ENCODE peak calls at places on chromosomes 3 and 15, in seven cellular contexts. L, P, M, O, Q, V and B are unnamed samples.

GRCh38 chr15:35858707-35859106 is 312.7 kb upstream of the DPH6 start:
- DNase-seq in L (no peak), P (no peak), M (no peak), O (peak; percentile 5), Q (no peak), V (no peak), B (peak; percentile 71)

GRCh38 chr15:66256692-66257091 is 3.1 kb upstream of the MEGF11 start:
- DNase-seq in L (no peak), P (no peak), M (no peak), O (no peak), Q (no peak), V (no peak), B (no peak)

GRCh38 chr3:10528046-10528445 is 22.7 kb upstream of the ATP2B2 start:
- DNase-seq in L (no peak), P (no peak), M (peak; percentile 42), O (no peak), Q (no peak), V (no peak), B (no peak)

GRCh38 chr3:187352581-187353575 is 15.3 kb upstream of the RTP4 start:
- DNase-seq in L (no peak), P (no peak), M (no peak), O (peak; percentile 7), Q (peak; percentile 10), V (no peak), B (peak; percentile 31)

GRCh38 chr3:32596926-32597369 is 26.3 kb upstream of the DYNC1LI1 start:
- DNase-seq in L (no peak), P (no peak), M (no peak), O (peak; percentile 85), Q (no peak), V (no peak), B (peak; percentile 22)

GRCh38 chr3:160163259-160163878 is 61.9 kb upstream of the C3orf80 start:
- DNase-seq in L (no peak), P (no peak), M (no peak), O (peak; percentile 47), Q (peak; percentile 63), V (no peak), B (no peak)

GRCh38 chr3:32175607-32176197 is 62.8 kb upstream of the CMTM8 start:
- DNase-seq in L (peak; percentile 49), P (no peak), M (no peak), O (peak; percentile 55), Q (peak; percentile 87), V (peak; percentile 45), B (peak; percentile 27)

GRCh38 chr3:135157045-135157444 is 362.0 kb downstream of the EPHB1 start:
- DNase-seq in L (no peak), P (no peak), M (no peak), O (no peak), Q (no peak), V (no peak), B (no peak)

GRCh38 chr3:264394-265156 is 68.0 kb downstream of the CHL1 start:
- DNase-seq in L (peak; percentile 35), P (no peak), M (no peak), O (peak; percentile 97), Q (peak; percentile 83), V (no peak), B (peak; percentile 90)

GRCh38 chr3:52468336-52468735 is 12.9 kb downstream of the NISCH start:
- DNase-seq in L (no peak), P (no peak), M (no peak), O (no peak), Q (peak; percentile 72), V (no peak), B (no peak)

GRCh38 chr15:45759910-45760309 is 125.1 kb downstream of the SQOR start:
- DNase-seq in L (no peak), P (no peak), M (no peak), O (no peak), Q (no peak), V (no peak), B (no peak)

GRCh38 chr15:70279096-70279495 is 181.4 kb upstream of the TLE3 start:
- DNase-seq in L (no peak), P (no peak), M (peak; percentile 12), O (no peak), Q (no peak), V (no peak), B (no peak)

GRCh38 chr15:60035344-60035743 is 31.2 kb downstream of the FOXB1 start:
- DNase-seq in L (no peak), P (no peak), M (no peak), O (no peak), Q (no peak), V (no peak), B (no peak)

GRCh38 chr3:46454606-46455005 is 10.1 kb downstream of the LTF start:
- DNase-seq in L (no peak), P (no peak), M (no peak), O (no peak), Q (no peak), V (no peak), B (no peak)

GRCh38 chr3:139354661-139355060 is 10.8 kb downstream of the MRPS22 start:
- DNase-seq in L (no peak), P (no peak), M (no peak), O (no peak), Q (no peak), V (no peak), B (no peak)

GRCh38 chr15:60412807-60413597 is 15.2 kb upstream of the ANXA2 start:
- DNase-seq in L (no peak), P (no peak), M (no peak), O (no peak), Q (peak; percentile 51), V (no peak), B (no peak)

GRCh38 chr15:99963096-99963825 is 230.0 kb upstream of the LYSMD4 start:
- DNase-seq in L (no peak), P (no peak), M (peak; percentile 17), O (no peak), Q (peak; percentile 18), V (no peak), B (peak; percentile 59)

GRCh38 chr3:141876381-141876890 is at the start of gene ATP1B3:
- DNase-seq in L (peak; percentile 85), P (peak; percentile 90), M (peak; percentile 80), O (peak; percentile 78), Q (peak; percentile 94), V (no peak), B (peak; percentile 70)

GRCh38 chr3:181725830-181726229 is 14.1 kb downstream of the SOX2 start:
- DNase-seq in L (no peak), P (no peak), M (no peak), O (no peak), Q (no peak), V (no peak), B (no peak)
- H3K27me3 ChIP-seq in L (no peaks in the 10 kb centered on the region), P (peaks cover 87% of the 10 kb centered on the region), M (peaks cover 99% of the 10 kb centered on the region), O (peaks cover 56% of the 10 kb centered on the region), Q (peaks cover 86% of the 10 kb centered on the region), V (peaks cover 10% of the 10 kb centered on the region), B (peaks cover 96% of the 10 kb centered on the region)

GRCh38 chr3:71857926-71858325 is 73.0 kb upstream of the PROK2 start:
- DNase-seq in L (no peak), P (no peak), M (no peak), O (no peak), Q (peak; percentile 20), V (no peak), B (no peak)
- H3K27me3 ChIP-seq in L (no peaks in the 10 kb centered on the region), P (no peaks in the 10 kb centered on the region), M (no peaks in the 10 kb centered on the region), O (peaks cover 3% of the 10 kb centered on the region), Q (peaks cover 13% of the 10 kb centered on the region), V (no peaks in the 10 kb centered on the region), B (peaks cover 9% of the 10 kb centered on the region)

GRCh38 chr15:88674661-88675060 is 35.8 kb downstream of the ISG20 start:
- DNase-seq in L (no peak), P (no peak), M (no peak), O (no peak), Q (no peak), V (no peak), B (no peak)

GRCh38 chr15:88681610-88682221 is 42.9 kb downstream of the ISG20 start:
- DNase-seq in L (no peak), P (no peak), M (no peak), O (no peak), Q (no peak), V (no peak), B (no peak)

GRCh38 chr15:88684345-88684744 is 45.5 kb downstream of the ISG20 start:
- DNase-seq in L (no peak), P (no peak), M (no peak), O (no peak), Q (no peak), V (no peak), B (no peak)

GRCh38 chr15:88680241-88680910 is 41.6 kb downstream of the ISG20 start:
- DNase-seq in L (no peak), P (no peak), M (no peak), O (no peak), Q (no peak), V (no peak), B (no peak)

GRCh38 chr15:88678755-88679154 is 39.9 kb downstream of the ISG20 start:
- DNase-seq in L (no peak), P (no peak), M (no peak), O (no peak), Q (no peak), V (no peak), B (no peak)
- H3K27me3 ChIP-seq in L (no peaks in the 10 kb centered on the region), P (no peaks in the 10 kb centered on the region), M (no peaks in the 10 kb centered on the region), O (peaks cover 7% of the 10 kb centered on the region), Q (peaks cover 22% of the 10 kb centered on the region), V (no peaks in the 10 kb centered on the region), B (peaks cover 5% of the 10 kb centered on the region)

DNA sequence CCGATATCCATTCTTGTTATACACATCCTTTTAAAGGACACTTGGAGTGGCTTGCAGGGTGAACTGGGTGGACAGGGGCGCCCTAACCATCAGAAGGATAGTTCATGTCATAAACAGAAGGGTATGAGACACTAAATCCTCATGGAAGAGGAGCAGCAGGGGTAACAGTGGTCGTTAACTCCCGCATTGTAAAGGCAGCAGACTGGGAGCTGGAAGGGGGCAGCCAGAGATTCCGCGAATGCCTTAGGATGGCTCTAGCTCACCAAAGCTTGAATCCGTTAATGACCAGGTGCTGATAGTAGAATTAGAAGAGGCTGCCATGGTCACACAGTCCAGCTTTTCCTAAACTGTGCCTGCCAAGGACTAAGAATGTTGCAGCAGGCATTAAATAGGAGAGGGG is 85.2 kb upstream of the ANKRD34C start:
- DNase-seq in L (no peak), P (no peak), M (no peak), O (no peak), Q (no peak), V (no peak), B (no peak)
- H3K27me3 ChIP-seq in L (no peaks in the 10 kb centered on the region), P (no peaks in the 10 kb centered on the region), M (peaks cover 9% of the 10 kb centered on the region), O (peaks cover 16% of the 10 kb centered on the region), Q (peaks cover 26% of the 10 kb centered on the region), V (no peaks in the 10 kb centered on the region), B (peaks cover 11% of the 10 kb centered on the region)

GRCh38 chr3:123459867-123460266 is 11.0 kb upstream of the ADCY5 start:
- DNase-seq in L (no peak), P (no peak), M (no peak), O (no peak), Q (no peak), V (no peak), B (no peak)
- H3K27me3 ChIP-seq in L (no peaks in the 10 kb centered on the region), P (no peaks in the 10 kb centered on the region), M (peaks cover 7% of the 10 kb centered on the region), O (peaks cover 57% of the 10 kb centered on the region), Q (peaks cover 81% of the 10 kb centered on the region), V (no peaks in the 10 kb centered on the region), B (peaks cover 47% of the 10 kb centered on the region)